ENCODE peak calls at places on chromosomes 5 and 9, in four cellular contexts. F, W, N and K are unnamed samples.

GRCh38 chr5:55894135-55894534 is 43.0 kb downstream of the IL31RA start:
- DNase-seq in F (no peak), N (no peak), W (no peak), K (no peak)

GRCh38 chr9:137068539-137069507 is 1.5 kb downstream of the SAPCD2 start:
- DNase-seq in F (no peak), N (no peak), W (no peak), K (no peak)

GRCh38 chr5:125576823-125577222 is 830.4 kb upstream of the ZNF608 start:
- DNase-seq in N (no peak), W (no peak), F (no peak), K (no peak)

GRCh38 chr5:179762781-179763176 is 30.2 kb downstream of the MAML1 start:
- DNase-seq in N (no peak), F (no peak), W (no peak), K (no peak)

GRCh38 chr9:17116400-17116837 is 18.4 kb upstream of the CNTLN start:
- DNase-seq in F (no peak), N (peak; percentile 19), W (no peak), K (no peak)

GRCh38 chr9:131516930-131517329 is 14.1 kb downstream of the UCK1 start:
- DNase-seq in F (no peak), N (no peak), W (no peak), K (no peak)

GRCh38 chr9:136011703-136012496 is 50.7 kb upstream of the UBAC1 start:
- DNase-seq in F (no peak), N (no peak), W (no peak), K (no peak)

GRCh38 chr9:114893622-114894021 is 36.8 kb downstream of the TNFSF8 start:
- DNase-seq in N (no peak), F (no peak), W (no peak), K (no peak)

GRCh38 chr9:109726122-109726521 is 53.9 kb upstream of the PALM2AKAP2 start:
- DNase-seq in F (no peak), N (no peak), W (no peak), K (no peak)

GRCh38 chr9:134035041-134036039 is 10.1 kb downstream of the BRD3OS start:
- DNase-seq in N (no peak), F (no peak), W (no peak), K (no peak)

GRCh38 chr9:98235126-98235525 is 20.3 kb downstream of the TBC1D2 start:
- DNase-seq in N (no peak), W (no peak), F (no peak), K (no peak)

GRCh38 chr5:65142511-65143011 is 339.2 kb downstream of the ADAMTS6 start:
- DNase-seq in F (no peak), W (no peak), N (no peak), K (no peak)

GRCh38 chr9:84667571-84668203 is 1.8 kb upstream of the NTRK2 start:
- DNase-seq in W (no peak), N (no peak), F (no peak), K (peak; percentile 12)

GRCh38 chr9:120338340-120338739 is 241.6 kb downstream of the CDK5RAP2 start:
- DNase-seq in F (no peak), W (no peak), N (no peak), K (no peak)

GRCh38 chr5:81241001-81241400 is 7.9 kb downstream of the CKMT2 start:
- DNase-seq in F (no peak), N (no peak), W (no peak), K (no peak)

GRCh38 chr5:169094586-169095409 is 206.1 kb downstream of the SLIT3 start:
- DNase-seq in F (peak; percentile 67), N (no peak), W (no peak), K (no peak)

GRCh38 chr5:96706433-96707111 is 44.4 kb downstream of the CAST start:
- DNase-seq in W (no peak), F (no peak), N (no peak), K (no peak)

GRCh38 chr5:59185757-59186385 is 603.0 kb downstream of the RAB3C start:
- DNase-seq in F (no peak), N (no peak), W (no peak), K (no peak)
- TF ChIP-seq CTCF in F (no peak), N (no peak), W (no peak), K (no peak)

DNA sequence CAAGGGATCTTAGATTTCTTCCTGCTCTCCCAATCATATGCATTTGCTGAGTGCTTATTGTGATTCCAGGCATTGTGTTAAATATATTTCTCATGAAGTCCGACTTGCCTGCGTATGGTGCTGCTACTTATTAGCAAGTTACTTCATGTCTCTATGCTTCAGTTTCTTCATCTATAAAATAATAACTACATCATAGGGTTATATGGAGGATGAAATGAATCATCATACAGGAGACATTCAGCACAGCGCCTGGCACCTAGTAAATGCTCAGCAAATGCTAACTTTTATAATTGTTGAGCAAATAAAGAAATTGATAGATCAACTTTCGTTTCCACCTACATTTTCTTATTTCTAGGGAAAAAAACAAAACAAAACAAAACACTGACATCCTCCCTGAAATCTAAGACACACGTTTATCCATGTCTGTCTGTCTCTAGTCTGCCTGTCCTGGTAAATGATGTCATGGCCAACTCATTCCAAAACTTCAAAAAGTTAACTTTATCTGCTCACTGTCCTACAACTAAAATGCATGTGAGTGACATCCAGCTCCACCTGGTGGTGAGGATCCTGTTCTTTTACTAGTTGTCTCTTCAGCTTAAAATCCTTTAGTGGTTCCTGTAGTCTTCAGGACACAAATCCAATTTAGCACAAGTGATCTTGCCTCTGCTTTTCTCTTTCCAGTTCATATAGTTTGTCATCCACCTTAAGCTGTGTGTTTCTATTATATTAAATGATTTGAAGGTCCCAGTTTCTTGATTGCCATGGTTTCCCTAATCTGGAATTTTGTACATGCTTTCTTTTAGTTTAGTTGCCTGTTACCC is 27.7 kb downstream of the PPP3R2 start:
- DNase-seq in N (peak; percentile 22), W (no peak), F (peak; percentile 11), K (no peak)
- TF ChIP-seq CTCF in N (peak; percentile 64), W (peak; percentile 51), F (peak; percentile 64), K (peak; percentile 48)

GRCh38 chr5:136802382-136802781 is 437.0 kb upstream of the TRPC7 start:
- DNase-seq in N (no peak), F (no peak), W (no peak), K (no peak)
- TF ChIP-seq CTCF in N (no peak), F (peak; percentile 46), W (peak; percentile 56), K (peak; percentile 66)

DNA sequence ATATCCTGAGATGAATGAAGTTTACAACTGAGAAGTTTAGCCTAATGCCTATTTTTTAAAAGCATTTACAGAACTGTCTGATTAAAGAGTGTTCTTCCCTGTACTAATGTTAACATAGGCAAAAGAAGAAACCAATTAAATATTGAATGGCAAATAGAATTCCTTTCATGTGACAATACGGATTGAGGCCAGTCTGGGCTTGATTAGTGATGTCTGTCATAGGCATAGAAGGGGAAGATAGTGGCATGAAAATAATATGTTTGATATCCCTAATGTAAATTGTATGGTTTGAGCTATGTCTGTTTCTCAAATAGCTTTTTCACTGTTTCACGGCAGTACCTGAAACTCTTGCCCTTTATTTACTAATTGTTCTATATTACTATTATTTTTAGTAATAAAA is 443.1 kb upstream of the CLINT1 start:
- DNase-seq in F (no peak), N (no peak), W (no peak), K (no peak)
- TF ChIP-seq CTCF in F (no peak), N (no peak), W (no peak), K (no peak)

GRCh38 chr5:133319905-133320520 is 268.2 kb downstream of the HSPA4 start:
- DNase-seq in W (no peak), N (peak; percentile 15), F (no peak), K (no peak)
- TF ChIP-seq CTCF in W (peak; percentile 35), N (peak; percentile 28), F (no peak), K (no peak)